ENCODE peak calls at places on chromosomes 12 and 14, in four cellular contexts. A, T, K and Y are unnamed samples.

GRCh38 chr14:104602315-104602932 is 2.1 kb downstream of the TMEM179 start:
- DNase-seq in A (no peak), T (no peak), K (no peak), Y (no peak)

GRCh38 chr12:93275589-93275988 is 102.1 kb upstream of the NUDT4 start:
- DNase-seq in A (no peak), T (no peak), K (no peak), Y (no peak)

GRCh38 chr14:99537399-99537798 is 56.2 kb downstream of the CCNK start:
- DNase-seq in A (peak), T (no peak), K (peak), Y (no peak)

GRCh38 chr14:101365329-101366158 is 195.8 kb upstream of the DIO3 start:
- DNase-seq in A (no peak), T (no peak), K (no peak), Y (no peak)

GRCh38 chr14:102930753-102931579 is 8.5 kb downstream of the AMN start:
- DNase-seq in A (peak), T (no peak), K (no peak), Y (peak)

GRCh38 chr12:11978985-11979384 is 91.8 kb upstream of the BCL2L14 start:
- DNase-seq in A (no peak), T (no peak), K (peak), Y (no peak)

GRCh38 chr14:102491366-102491765 is 18.2 kb downstream of the ANKRD9 start:
- DNase-seq in A (no peak), T (no peak), K (no peak), Y (no peak)

GRCh38 chr14:92728781-92729364 is 19.6 kb downstream of the LGMN start:
- DNase-seq in A (no peak), T (no peak), K (no peak), Y (no peak)

GRCh38 chr14:49051328-49052060 is 534.7 kb downstream of the RPS29 start:
- DNase-seq in A (no peak), T (no peak), K (no peak), Y (no peak)

GRCh38 chr14:91613459-91614145 is 103.5 kb upstream of the PPP4R3A start:
- DNase-seq in A (no peak), T (no peak), K (no peak), Y (no peak)

GRCh38 chr14:51653096-51653814 is 1.5 kb downstream of the FRMD6 start:
- DNase-seq in A (peak), T (no peak), K (peak), Y (peak)

GRCh38 chr12:66594688-66595087 is 84.2 kb downstream of the GRIP1 start:
- DNase-seq in A (no peak), T (no peak), K (no peak), Y (no peak)

GRCh38 chr14:91417134-91417982 is at the start of gene CCDC88C:
- DNase-seq in A (peak), T (no peak), K (peak), Y (peak)

GRCh38 chr12:62434504-62435336 is 31.9 kb upstream of the MON2 start:
- DNase-seq in A (peak), T (no peak), K (no peak), Y (no peak)

GRCh38 chr12:31947971-31948370 is 11.2 kb upstream of the RESF1 start:
- DNase-seq in A (no peak), T (no peak), K (no peak), Y (no peak)

GRCh38 chr14:89641495-89642162 is 224.6 kb upstream of the FOXN3 start:
- DNase-seq in A (no peak), T (no peak), K (no peak), Y (no peak)

GRCh38 chr12:111453071-111453989 is 47.6 kb downstream of the SH2B3 start:
- DNase-seq in A (no peak), T (peak), K (no peak), Y (no peak)

GRCh38 chr12:90229771-90230170 is 521.1 kb upstream of the ATP2B1 start:
- DNase-seq in A (no peak), T (no peak), K (no peak), Y (no peak)

GRCh38 chr12:22518067-22518719 is 26.1 kb downstream of the C2CD5 start:
- DNase-seq in A (peak), T (no peak), K (no peak), Y (no peak)

GRCh38 chr14:53019391-53019790 is 68.5 kb upstream of the FERMT2 start:
- DNase-seq in A (no peak), T (no peak), K (peak), Y (no peak)